ENCODE peak calls at places on chromosomes 12 and 14, in six cellular contexts. B is CD8-positive, alpha-beta T cell; C is CD8-positive, alpha-beta memory T cell; Y is cardiac muscle cell; A is aorta; O is uterus. I is an unnamed sample. For H3K9me3, the result is how much of the 10 kb centered on the place peaks cover.

GRCh38 chr14:61472025-61472672 is 150.8 kb downstream of the PRKCH start:
- DNase-seq in Y (peak), A (no peak), O (no peak), C (peak), B (no peak), I (peak)

GRCh38 chr12:129570796-129571400 is 332.9 kb downstream of the TMEM132D start:
- DNase-seq in A (no peak), Y (no peak), O (no peak), B (no peak), C (no peak), I (no peak)

GRCh38 chr12:109093022-109093918 is at the start of gene ALKBH2:
- DNase-seq in A (peak), O (peak), B (peak), C (peak), Y (peak), I (peak)

GRCh38 chr14:36383674-36384421 is 63.4 kb upstream of the MBIP start:
- DNase-seq in Y (no peak), A (peak), B (no peak), O (peak), C (no peak), I (no peak)

GRCh38 chr14:65412881-65413738 is 580 bp downstream of the FUT8 start:
- DNase-seq in A (peak), B (peak), O (peak), C (peak), Y (peak), I (no peak)

GRCh38 chr12:25041006-25041741 is 92.3 kb upstream of the BCAT1 start:
- DNase-seq in B (no peak), A (no peak), O (no peak), C (no peak), Y (no peak), I (no peak)

GRCh38 chr12:1505576-1505975 is 88.8 kb downstream of the FBXL14 start:
- DNase-seq in Y (no peak), O (no peak), A (no peak), C (no peak), B (no peak), I (no peak)

GRCh38 chr12:18355429-18355828 is 94.1 kb downstream of the PIK3C2G start:
- DNase-seq in A (no peak), O (no peak), Y (no peak), B (no peak), C (no peak), I (no peak)

GRCh38 chr14:74429221-74429691 is 3.2 kb upstream of the SYNDIG1L start:
- DNase-seq in Y (no peak), B (no peak), C (no peak), A (no peak), O (no peak), I (no peak)

GRCh38 chr12:52251367-52252055 is 18.5 kb downstream of the KRT7 start:
- DNase-seq in A (peak), Y (no peak), O (no peak), C (no peak), B (no peak), I (no peak)

GRCh38 chr14:80992580-80992979 is 37.2 kb downstream of the TSHR start:
- DNase-seq in B (no peak), C (no peak), A (no peak), O (no peak), Y (no peak), I (no peak)

GRCh38 chr14:81001447-81001846 is 46.0 kb downstream of the TSHR start:
- DNase-seq in O (no peak), A (no peak), Y (no peak), C (no peak), B (no peak), I (no peak)

GRCh38 chr14:80996049-80996901 is 40.9 kb downstream of the TSHR start:
- DNase-seq in C (peak), B (no peak), Y (peak), A (no peak), O (no peak), I (peak)
- H3K4me3 ChIP-seq in C (no peak), B (no peak), Y (no peak), A (no peak), O (no peak), I (no peak)

DNA sequence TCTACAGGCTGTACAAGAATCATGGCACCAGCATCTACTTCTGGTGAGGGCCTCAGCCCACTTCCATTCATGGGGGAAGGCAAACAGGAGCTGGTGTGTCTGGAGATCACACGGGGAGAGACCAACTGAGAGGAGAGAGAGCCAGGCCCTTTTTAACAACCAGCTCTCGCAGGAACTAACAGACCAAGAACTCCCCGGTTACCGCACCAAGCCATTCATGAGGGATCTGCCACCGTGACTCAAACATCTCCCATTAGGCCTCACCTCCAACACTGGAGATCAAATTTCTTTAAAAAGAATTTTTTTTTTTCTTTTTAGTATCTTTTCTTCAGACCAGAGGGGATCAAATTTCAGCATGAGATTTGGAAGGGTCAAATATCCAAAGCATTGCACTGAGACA is 16.7 kb upstream of the AQP2 start:
- DNase-seq in B (no peak), C (no peak), A (no peak), Y (no peak), O (no peak), I (no peak)
- H3K9me3 ChIP-seq in B (under half), C (under half), A (under half), Y (under half), O (under half), I (under half)

GRCh38 chr12:49705479-49706267 is 1.5 kb downstream of the FMNL3 start:
- DNase-seq in A (peak), B (peak), Y (no peak), O (no peak), C (no peak), I (no peak)

GRCh38 chr12:49707127-49707811 is at the start of gene FMNL3:
- DNase-seq in Y (peak), B (peak), C (peak), O (peak), A (peak), I (peak)

GRCh38 chr12:49706351-49707126 is 666 bp downstream of the FMNL3 start:
- DNase-seq in O (peak), B (peak), Y (peak), C (no peak), A (peak), I (no peak)

GRCh38 chr12:49708851-49709250 is 1.6 kb upstream of the FMNL3 start:
- DNase-seq in A (no peak), Y (no peak), O (no peak), C (no peak), B (no peak), I (no peak)

DNA sequence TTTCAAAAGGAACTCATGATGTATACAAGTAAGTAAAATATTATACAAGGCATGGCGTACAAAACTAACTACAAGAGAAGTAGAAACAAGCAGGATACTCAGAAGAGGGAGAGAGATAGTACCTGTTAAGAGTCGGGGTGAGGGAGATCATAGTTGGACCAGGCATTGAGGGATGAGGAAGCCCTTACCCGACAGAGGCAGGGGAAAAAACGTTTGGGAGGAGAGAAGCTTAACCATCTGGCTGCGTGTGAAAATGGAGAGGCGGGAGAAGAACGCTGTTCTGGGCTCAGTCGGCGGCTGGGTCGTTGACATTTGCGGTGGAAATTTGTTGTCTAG is 575 bp upstream of the FMNL3 start:
- DNase-seq in B (no peak), O (no peak), C (no peak), A (no peak), Y (no peak), I (no peak)
- H3K4me3 ChIP-seq in B (no peak), O (no peak), C (no peak), A (no peak), Y (no peak), I (no peak)

GRCh38 chr14:79530555-79530954 is 680.7 kb downstream of the DIO2 start:
- DNase-seq in C (no peak), B (no peak), O (no peak), Y (no peak), A (no peak), I (no peak)

GRCh38 chr14:79534703-79535353 is 676.5 kb downstream of the DIO2 start:
- DNase-seq in C (no peak), O (no peak), A (no peak), Y (no peak), B (no peak), I (no peak)

GRCh38 chr14:79528843-79529405 is 682.4 kb downstream of the DIO2 start:
- DNase-seq in Y (no peak), O (no peak), A (no peak), C (no peak), B (no peak), I (no peak)
- H3K9me3 ChIP-seq in Y (under half), O (under half), A (under half), C (under half), B (under half), I (under half)